ENCODE peak calls at places on chromosome 6, in eight cellular contexts. Q, O, Z, U, E, B, G and H are unnamed samples.
A peak's percentile ranks its signal among the peaks of the same experiment; 100 is the strongest.

GRCh38 chr6:14736231-14736953 is 509.5 kb upstream of the JARID2 start:
- DNase-seq in Q (no peak), O (no peak), Z (no peak), U (no peak), E (no peak), B (no peak), G (no peak), H (no peak)

GRCh38 chr6:125791820-125792165 is 1.0 kb downstream of the NCOA7 start:
- DNase-seq in Q (no peak), O (no peak), Z (no peak), U (no peak), E (no peak), B (no peak), G (no peak), H (no peak)

GRCh38 chr6:26432622-26433021 is 7.7 kb upstream of the BTN3A3 start:
- DNase-seq in Q (peak; percentile 50), O (no peak), Z (no peak), U (no peak), E (no peak), B (no peak), G (no peak), H (no peak)

GRCh38 chr6:116536216-116536621 is 9.3 kb downstream of the TRAPPC3L start:
- DNase-seq in Q (peak; percentile 63), O (peak; percentile 81), Z (peak; percentile 40), U (no peak), E (no peak), B (no peak), G (no peak), H (no peak)

GRCh38 chr6:33199687-33200233 is 705 bp downstream of the RXRB start:
- DNase-seq in Q (peak; percentile 59), O (peak; percentile 92), Z (peak; percentile 80), U (no peak), E (peak; percentile 74), B (no peak), G (peak; percentile 79), H (no peak)

GRCh38 chr6:33620584-33621395 is at the start of gene ITPR3:
- DNase-seq in Q (peak; percentile 41), O (peak; percentile 57), Z (peak; percentile 90), U (no peak), E (peak; percentile 71), B (no peak), G (peak; percentile 63), H (no peak)

GRCh38 chr6:37283786-37284185 is 25.8 kb upstream of the TMEM217 start:
- DNase-seq in Q (peak; percentile 38), O (no peak), Z (no peak), U (no peak), E (no peak), B (no peak), G (no peak), H (peak; percentile 43)

GRCh38 chr6:129108337-129108736 is 225.4 kb downstream of the LAMA2 start:
- DNase-seq in Q (no peak), O (no peak), Z (no peak), U (no peak), E (no peak), B (no peak), G (no peak), H (no peak)

GRCh38 chr6:127952831-127953230 is 52.0 kb upstream of the THEMIS start:
- DNase-seq in Q (no peak), O (peak; percentile 11), Z (no peak), U (no peak), E (no peak), B (no peak), G (no peak), H (no peak)

GRCh38 chr6:127954082-127954481 is 53.2 kb upstream of the THEMIS start:
- DNase-seq in Q (peak; percentile 11), O (no peak), Z (no peak), U (no peak), E (no peak), B (no peak), G (no peak), H (no peak)

GRCh38 chr6:127952176-127952575 is 51.3 kb upstream of the THEMIS start:
- DNase-seq in Q (no peak), O (no peak), Z (no peak), U (no peak), E (no peak), B (no peak), G (no peak), H (no peak)

GRCh38 chr6:127959869-127960268 is 59.0 kb upstream of the THEMIS start:
- DNase-seq in Q (no peak), O (no peak), Z (no peak), U (no peak), E (no peak), B (no peak), G (no peak), H (no peak)

DNA sequence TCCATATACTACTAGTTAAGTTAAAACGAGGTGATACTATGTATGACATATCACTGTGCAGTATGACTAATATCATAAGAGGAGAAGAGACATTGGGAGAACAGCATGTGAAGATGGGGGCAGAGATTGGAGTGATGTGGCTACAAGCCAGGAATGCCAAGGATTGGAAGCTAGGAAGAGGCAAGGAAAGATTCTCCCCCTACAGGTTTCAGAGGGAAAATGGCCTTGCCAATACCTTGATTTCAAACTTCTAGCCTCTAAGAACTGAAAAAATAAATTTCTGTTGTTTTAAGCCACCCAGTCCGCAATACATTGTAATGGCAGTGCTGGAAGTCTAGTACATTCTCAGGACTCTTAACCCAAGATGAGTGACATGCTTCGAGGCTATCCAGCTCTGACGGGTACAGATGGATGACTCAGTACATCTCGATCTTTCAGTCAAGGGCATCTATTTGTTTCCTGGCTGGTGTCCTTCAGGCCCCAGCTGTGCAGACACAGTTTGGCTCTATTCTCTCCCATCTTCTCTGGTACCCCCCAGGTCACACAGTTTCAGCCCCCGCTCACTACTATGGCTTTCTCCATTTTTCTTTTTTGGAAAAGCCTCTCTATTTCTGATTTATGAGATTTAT is 55.5 kb upstream of the THEMIS start:
- DNase-seq in Q (peak; percentile 5), O (peak; percentile 11), Z (no peak), U (no peak), E (no peak), B (no peak), G (no peak), H (no peak)
- TF ChIP-seq CTCF in Q (no peak), O (peak; percentile 39), Z (no peak), U (no peak), E (no peak), B (peak; percentile 13), G (no peak), H (no peak)

GRCh38 chr6:160004419-160005160 is 35.7 kb downstream of the IGF2R start:
- DNase-seq in Q (no peak), O (no peak), Z (no peak), U (no peak), E (no peak), B (no peak), G (peak; percentile 61), H (no peak)

GRCh38 chr6:160007581-160007980 is 38.7 kb downstream of the IGF2R start:
- DNase-seq in Q (no peak), O (no peak), Z (no peak), U (no peak), E (no peak), B (no peak), G (no peak), H (no peak)

GRCh38 chr6:160007118-160007517 is 38.2 kb downstream of the IGF2R start:
- DNase-seq in Q (no peak), O (no peak), Z (no peak), U (no peak), E (no peak), B (no peak), G (no peak), H (no peak)

GRCh38 chr6:160005211-160005610 is 36.3 kb downstream of the IGF2R start:
- DNase-seq in Q (no peak), O (no peak), Z (no peak), U (no peak), E (no peak), B (no peak), G (no peak), H (no peak)

DNA sequence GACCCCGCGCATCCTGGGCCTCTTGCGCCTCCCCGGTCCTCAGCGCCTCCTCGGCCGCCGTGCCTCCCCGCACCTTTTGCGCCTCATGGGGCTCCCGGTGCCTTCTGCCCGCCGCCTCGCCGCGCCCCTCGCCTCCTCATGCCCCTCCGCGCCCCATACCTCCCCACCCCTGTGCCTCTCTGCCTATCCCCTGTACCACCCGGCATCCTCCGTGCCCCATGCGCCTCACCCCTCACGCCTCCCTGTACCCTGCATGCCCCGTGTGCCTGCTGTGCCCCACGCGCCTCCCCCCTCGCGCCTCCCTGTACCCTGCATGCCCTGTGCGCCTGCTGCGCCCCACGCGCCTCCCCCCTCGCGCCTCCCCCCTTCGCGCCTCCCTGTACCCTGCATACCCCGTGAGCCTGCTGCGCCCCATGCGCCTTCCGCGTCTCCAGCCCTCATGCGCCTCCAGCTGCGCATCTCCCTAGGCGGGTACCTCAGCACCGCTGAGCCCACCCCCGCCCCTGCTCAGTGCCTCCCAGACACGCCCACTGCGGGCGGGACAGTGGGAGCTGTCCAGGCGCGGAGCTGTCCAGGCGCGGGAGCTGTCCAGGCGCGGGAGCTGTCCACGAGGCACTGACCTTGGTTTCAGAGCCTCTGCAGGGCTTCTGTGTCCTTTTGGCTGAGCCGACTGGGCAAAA is 37.1 kb downstream of the IGF2R start:
- DNase-seq in Q (peak; percentile 67), O (no peak), Z (no peak), U (no peak), E (no peak), B (no peak), G (no peak), H (no peak)
- H3K27ac ChIP-seq in Q (no peak overlapping the region), O (no peak overlapping the region), Z (peak overlapping the region; percentile 18), U (no peak overlapping the region), E (no peak overlapping the region), B (no peak overlapping the region), G (no peak overlapping the region), H (no peak overlapping the region)

GRCh38 chr6:52503344-52503747 is 73.5 kb downstream of the TRAM2 start:
- DNase-seq in Q (peak; percentile 52), O (peak; percentile 62), Z (peak; percentile 15), U (no peak), E (no peak), B (no peak), G (no peak), H (no peak)
- TF ChIP-seq CTCF in Q (no peak), O (peak; percentile 31), Z (no peak), U (no peak), E (no peak), B (peak; percentile 10), G (no peak), H (no peak)

GRCh38 chr6:119459207-119459974 is 109.8 kb upstream of the MAN1A1 start:
- DNase-seq in Q (no peak), O (no peak), Z (no peak), U (no peak), E (no peak), B (no peak), G (no peak), H (no peak)

GRCh38 chr6:119466226-119466625 is 116.7 kb upstream of the MAN1A1 start:
- DNase-seq in Q (no peak), O (no peak), Z (no peak), U (no peak), E (no peak), B (no peak), G (no peak), H (no peak)

GRCh38 chr6:119467478-119468081 is 118.0 kb upstream of the MAN1A1 start:
- DNase-seq in Q (peak; percentile 65), O (no peak), Z (no peak), U (no peak), E (no peak), B (peak; percentile 24), G (no peak), H (no peak)

GRCh38 chr6:119461187-119461586 is 111.6 kb upstream of the MAN1A1 start:
- DNase-seq in Q (no peak), O (no peak), Z (no peak), U (no peak), E (no peak), B (no peak), G (no peak), H (no peak)

GRCh38 chr6:119463081-119463626 is 113.6 kb upstream of the MAN1A1 start:
- DNase-seq in Q (no peak), O (no peak), Z (no peak), U (no peak), E (no peak), B (no peak), G (no peak), H (no peak)
- H3K27ac ChIP-seq in Q (no peak overlapping the region), O (no peak overlapping the region), Z (no peak overlapping the region), U (no peak overlapping the region), E (no peak overlapping the region), B (no peak overlapping the region), G (no peak overlapping the region), H (no peak overlapping the region)